ENCODE peak calls at places on chromosomes 12 and 14, in six cellular contexts. One of them, this sample, is unnamed.

GRCh38 chr12:54725233-54725843 is 77.2 kb upstream of the DCD start:
- DNase-seq in GM12878: no peak
- DNase-seq in GM12892: no peak
- DNase-seq in HepG2: peak
- DNase-seq in H1: no peak
- DNase-seq in K562: peak
- DNase-seq in this sample: no peak

GRCh38 chr14:95123895-95124579 is 33.3 kb downstream of the DICER1 start:
- DNase-seq in GM12892: no peak
- DNase-seq in HepG2: no peak
- DNase-seq in H1: no peak
- DNase-seq in K562: no peak
- DNase-seq in GM12878: no peak
- DNase-seq in this sample: no peak

GRCh38 chr12:65882504-65882903 is 58.2 kb downstream of the HMGA2 start:
- DNase-seq in GM12878: no peak
- DNase-seq in K562: no peak
- DNase-seq in H1: no peak
- DNase-seq in GM12892: no peak
- DNase-seq in HepG2: no peak
- DNase-seq in this sample: no peak

GRCh38 chr14:32559048-32559447 is 229.9 kb downstream of the AKAP6 start:
- DNase-seq in GM12892: no peak
- DNase-seq in HepG2: no peak
- DNase-seq in K562: no peak
- DNase-seq in H1: no peak
- DNase-seq in GM12878: no peak
- DNase-seq in this sample: no peak

GRCh38 chr14:103568952-103569351 is 6.2 kb downstream of the COA8 start:
- DNase-seq in GM12892: no peak
- DNase-seq in HepG2: no peak
- DNase-seq in H1: no peak
- DNase-seq in K562: no peak
- DNase-seq in GM12878: no peak
- DNase-seq in this sample: no peak

GRCh38 chr12:22851532-22851931 is 226.6 kb downstream of the ETNK1 start:
- DNase-seq in HepG2: no peak
- DNase-seq in GM12892: no peak
- DNase-seq in H1: no peak
- DNase-seq in GM12878: no peak
- DNase-seq in K562: no peak
- DNase-seq in this sample: no peak

GRCh38 chr12:59737725-59738463 is 142.1 kb downstream of the SLC16A7 start:
- DNase-seq in GM12878: no peak
- DNase-seq in K562: no peak
- DNase-seq in HepG2: no peak
- DNase-seq in H1: no peak
- DNase-seq in GM12892: no peak
- DNase-seq in this sample: no peak

GRCh38 chr14:56789955-56790354 is 20.3 kb downstream of the OTX2 start:
- DNase-seq in GM12878: no peak
- DNase-seq in HepG2: no peak
- DNase-seq in GM12892: no peak
- DNase-seq in K562: no peak
- DNase-seq in H1: no peak
- DNase-seq in this sample: no peak

GRCh38 chr12:49043856-49044258 is 16.7 kb downstream of the KMT2D start:
- DNase-seq in HepG2: peak
- DNase-seq in H1: peak
- DNase-seq in GM12878: no peak
- DNase-seq in GM12892: peak
- DNase-seq in K562: peak
- DNase-seq in this sample: peak

GRCh38 chr12:124849382-124849781 is 14.3 kb downstream of the SCARB1 start:
- DNase-seq in GM12892: no peak
- DNase-seq in K562: no peak
- DNase-seq in GM12878: no peak
- DNase-seq in H1: no peak
- DNase-seq in HepG2: no peak
- DNase-seq in this sample: no peak

GRCh38 chr12:27366621-27367020 is 34.0 kb downstream of the BMAL2 start:
- DNase-seq in GM12892: no peak
- DNase-seq in K562: no peak
- DNase-seq in GM12878: no peak
- DNase-seq in HepG2: no peak
- DNase-seq in H1: no peak
- DNase-seq in this sample: no peak

GRCh38 chr12:108532061-108532848 is 17.2 kb downstream of the FICD start:
- DNase-seq in GM12878: no peak
- DNase-seq in HepG2: no peak
- DNase-seq in H1: no peak
- DNase-seq in GM12892: no peak
- DNase-seq in K562: peak
- DNase-seq in this sample: no peak

GRCh38 chr12:119870462-119870861 is 6.7 kb downstream of the CIT start:
- DNase-seq in K562: no peak
- DNase-seq in H1: no peak
- DNase-seq in GM12878: no peak
- DNase-seq in HepG2: no peak
- DNase-seq in GM12892: no peak
- DNase-seq in this sample: no peak

GRCh38 chr12:49357099-49357678 is 10.1 kb upstream of the SPATS2 start:
- DNase-seq in HepG2: no peak
- DNase-seq in GM12892: no peak
- DNase-seq in K562: no peak
- DNase-seq in H1: no peak
- DNase-seq in GM12878: no peak
- DNase-seq in this sample: peak

GRCh38 chr14:101505216-101505970 is 55.9 kb upstream of the DIO3 start:
- DNase-seq in H1: no peak
- DNase-seq in K562: no peak
- DNase-seq in HepG2: no peak
- DNase-seq in GM12878: no peak
- DNase-seq in GM12892: peak
- DNase-seq in this sample: no peak

GRCh38 chr12:53127169-53127568 is 23.9 kb downstream of the SOAT2 start:
- DNase-seq in HepG2: no peak
- DNase-seq in H1: no peak
- DNase-seq in K562: no peak
- DNase-seq in GM12878: no peak
- DNase-seq in GM12892: no peak
- DNase-seq in this sample: no peak

GRCh38 chr12:53128780-53129747 is 25.8 kb downstream of the SOAT2 start:
- DNase-seq in GM12892: no peak
- DNase-seq in K562: no peak
- DNase-seq in GM12878: no peak
- DNase-seq in HepG2: no peak
- DNase-seq in H1: peak
- DNase-seq in this sample: no peak

GRCh38 chr12:53133722-53134121 is 30.4 kb downstream of the SOAT2 start:
- DNase-seq in K562: no peak
- DNase-seq in HepG2: no peak
- DNase-seq in GM12892: no peak
- DNase-seq in GM12878: no peak
- DNase-seq in H1: peak
- DNase-seq in this sample: no peak

DNA sequence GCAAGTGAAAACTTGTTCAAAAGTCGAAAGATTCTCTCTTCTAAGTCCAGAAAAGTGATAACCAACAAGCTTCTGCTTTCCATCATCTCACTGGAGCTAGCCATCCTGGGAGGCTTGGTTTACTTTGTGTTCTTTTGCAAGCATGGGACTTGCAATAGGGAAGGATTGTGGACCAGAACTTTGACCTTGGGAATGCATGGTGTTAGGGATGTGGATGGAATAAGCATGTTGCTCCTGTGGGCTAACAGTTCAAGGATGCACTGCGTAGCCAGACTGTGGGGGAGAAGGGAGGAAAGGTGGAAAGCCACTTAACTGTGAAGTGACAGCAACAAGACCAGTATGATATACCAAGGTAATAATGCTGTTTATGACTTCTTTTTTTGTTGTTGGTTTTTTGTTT is 28.6 kb downstream of the SOAT2 start:
- DNase-seq in H1: peak
- DNase-seq in GM12892: no peak
- DNase-seq in GM12878: no peak
- DNase-seq in K562: no peak
- DNase-seq in HepG2: peak
- DNase-seq in this sample: no peak
- TF ChIP-seq POLR2A in H1: no peak
- TF ChIP-seq POLR2A in GM12892: no peak
- TF ChIP-seq POLR2A in GM12878: no peak
- TF ChIP-seq POLR2A in K562: no peak
- TF ChIP-seq POLR2A in HepG2: no peak
- TF ChIP-seq POLR2A in this sample: no peak

GRCh38 chr12:128861226-128862016 is 8.1 kb downstream of the GLT1D1 start:
- DNase-seq in HepG2: peak
- DNase-seq in GM12892: no peak
- DNase-seq in H1: no peak
- DNase-seq in K562: no peak
- DNase-seq in GM12878: no peak
- DNase-seq in this sample: no peak

GRCh38 chr12:128856791-128857078 is 3.5 kb downstream of the GLT1D1 start:
- DNase-seq in GM12878: no peak
- DNase-seq in GM12892: no peak
- DNase-seq in HepG2: no peak
- DNase-seq in K562: no peak
- DNase-seq in H1: no peak
- DNase-seq in this sample: no peak

GRCh38 chr12:128856035-128856790 is 2.9 kb downstream of the GLT1D1 start:
- DNase-seq in H1: no peak
- DNase-seq in HepG2: no peak
- DNase-seq in GM12878: peak
- DNase-seq in GM12892: no peak
- DNase-seq in K562: no peak
- DNase-seq in this sample: no peak

GRCh38 chr12:128857173-128857770 is 4.0 kb downstream of the GLT1D1 start:
- DNase-seq in GM12892: no peak
- DNase-seq in GM12878: peak
- DNase-seq in H1: no peak
- DNase-seq in HepG2: no peak
- DNase-seq in K562: no peak
- DNase-seq in this sample: no peak

GRCh38 chr12:128859311-128859710 is 6.0 kb downstream of the GLT1D1 start:
- DNase-seq in HepG2: no peak
- DNase-seq in GM12892: no peak
- DNase-seq in GM12878: no peak
- DNase-seq in K562: no peak
- DNase-seq in H1: no peak
- DNase-seq in this sample: no peak
- TF ChIP-seq TAF1 in HepG2: no peak
- TF ChIP-seq TAF1 in GM12892: no peak
- TF ChIP-seq TAF1 in GM12878: no peak
- TF ChIP-seq TAF1 in K562: no peak
- TF ChIP-seq TAF1 in H1: no peak
- TF ChIP-seq TAF1 in this sample: no peak

GRCh38 chr14:21039585-21040369 is 2.4 kb upstream of the RNASE7 start:
- DNase-seq in GM12878: no peak
- DNase-seq in GM12892: no peak
- DNase-seq in K562: peak
- DNase-seq in H1: peak
- DNase-seq in HepG2: peak
- DNase-seq in this sample: peak

GRCh38 chr14:21040370-21040925 is 1.7 kb upstream of the RNASE7 start:
- DNase-seq in H1: no peak
- DNase-seq in HepG2: no peak
- DNase-seq in GM12878: no peak
- DNase-seq in K562: no peak
- DNase-seq in GM12892: no peak
- DNase-seq in this sample: no peak

GRCh38 chr14:21038416-21039058 is 3.6 kb upstream of the RNASE7 start:
- DNase-seq in K562: no peak
- DNase-seq in H1: no peak
- DNase-seq in GM12892: no peak
- DNase-seq in GM12878: no peak
- DNase-seq in HepG2: no peak
- DNase-seq in this sample: no peak

GRCh38 chr14:21036746-21037145 is 2.1 kb upstream of the RNASE13 start:
- DNase-seq in GM12892: no peak
- DNase-seq in H1: no peak
- DNase-seq in GM12878: no peak
- DNase-seq in K562: no peak
- DNase-seq in HepG2: no peak
- DNase-seq in this sample: no peak

DNA sequence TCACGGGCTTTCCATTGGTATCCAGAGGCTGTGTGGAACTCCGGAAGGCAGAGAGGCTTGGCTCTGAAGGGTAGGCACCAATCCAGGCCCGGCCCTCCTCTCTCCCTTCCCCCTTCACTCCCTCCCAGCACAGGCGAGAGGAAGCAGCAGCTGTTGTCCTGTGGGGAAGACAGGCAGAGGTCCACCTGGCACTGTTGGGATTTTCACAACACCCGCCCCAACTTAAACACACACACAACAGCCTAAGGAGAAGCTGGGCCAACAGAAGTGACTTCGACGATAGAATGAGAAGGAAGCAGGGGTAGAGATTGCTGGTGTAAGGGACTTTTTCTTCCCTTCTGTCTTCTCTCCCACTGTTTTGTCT is 3.1 kb upstream of the RNASE7 start:
- DNase-seq in K562: no peak
- DNase-seq in GM12892: no peak
- DNase-seq in HepG2: peak
- DNase-seq in H1: peak
- DNase-seq in GM12878: no peak
- DNase-seq in this sample: no peak
- TF ChIP-seq POLR2A in K562: no peak
- TF ChIP-seq POLR2A in GM12892: no peak
- TF ChIP-seq POLR2A in HepG2: peak
- TF ChIP-seq POLR2A in H1: no peak
- TF ChIP-seq POLR2A in GM12878: no peak
- TF ChIP-seq POLR2A in this sample: no peak

DNA sequence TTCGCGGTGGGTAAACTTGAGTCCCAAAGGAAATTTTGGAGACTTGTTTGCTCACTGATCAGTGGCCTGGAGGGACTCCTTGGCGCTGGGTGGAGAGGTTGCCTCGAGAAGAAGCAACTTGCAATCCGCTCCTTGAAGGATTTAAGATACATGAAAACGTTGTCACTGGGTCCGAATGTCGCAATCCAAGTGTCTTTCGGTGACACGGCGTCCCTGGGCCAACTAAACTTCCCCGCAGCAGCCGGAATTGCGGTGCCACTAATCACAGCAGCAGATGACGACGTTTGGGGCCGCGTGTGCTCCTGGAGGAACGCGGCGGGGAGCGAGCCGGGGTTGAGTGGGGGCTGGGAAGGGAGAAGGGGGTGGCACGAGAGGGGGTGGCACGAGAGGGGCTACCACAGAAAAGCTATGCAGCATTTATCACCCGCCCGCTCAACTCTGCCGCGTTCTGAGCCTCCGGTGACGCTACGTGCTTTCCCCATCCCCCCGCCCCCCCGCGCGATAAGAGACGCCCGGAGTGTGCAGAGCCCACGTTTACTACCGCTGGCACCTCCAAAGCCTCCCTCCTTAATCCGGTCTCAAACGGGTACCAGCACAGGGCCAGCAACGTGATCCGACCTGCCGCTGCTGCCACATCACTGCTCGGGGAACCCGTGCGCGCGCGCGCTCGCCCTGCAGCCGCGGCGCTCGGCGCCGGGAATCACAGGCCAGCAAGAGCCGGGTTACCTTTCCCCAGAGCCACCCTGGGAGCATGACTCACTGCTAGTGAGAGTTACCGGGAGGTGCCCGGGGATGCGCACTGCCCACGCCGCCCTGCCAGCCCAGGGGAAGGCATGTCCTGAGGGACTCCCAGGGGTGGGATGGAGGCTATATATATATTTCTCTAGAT is 858 bp upstream of the BHLHE41 start:
- DNase-seq in K562: no peak
- DNase-seq in GM12892: peak
- DNase-seq in HepG2: peak
- DNase-seq in H1: peak
- DNase-seq in GM12878: no peak
- DNase-seq in this sample: no peak
- TF ChIP-seq TAF1 in K562: no peak
- TF ChIP-seq TAF1 in GM12892: no peak
- TF ChIP-seq TAF1 in HepG2: no peak
- TF ChIP-seq TAF1 in H1: no peak
- TF ChIP-seq TAF1 in GM12878: no peak
- TF ChIP-seq TAF1 in this sample: no peak

This sample was measured in GM12891.